ENCODE peak calls at places on chromosomes 4 and X, in eight cellular contexts. One of them, this sample, is unnamed.

GRCh38 chrX:34371740-34372139 is 239.6 kb upstream of the FAM47A start:
- DNase-seq in kidney epithelial cell: no peak
- DNase-seq in breast epithelium: no peak
- DNase-seq in heart right ventricle: no peak
- DNase-seq in testis: no peak
- DNase-seq in choroid plexus epithelial cell: no peak
- DNase-seq in tibial nerve: no peak
- DNase-seq in tibial artery: no peak
- DNase-seq in this sample: no peak

GRCh38 chr4:4778491-4779003 is 80.9 kb upstream of the MSX1 start:
- DNase-seq in testis: no peak
- DNase-seq in breast epithelium: no peak
- DNase-seq in kidney epithelial cell: no peak
- DNase-seq in tibial artery: no peak
- DNase-seq in choroid plexus epithelial cell: no peak
- DNase-seq in tibial nerve: no peak
- DNase-seq in heart right ventricle: no peak
- DNase-seq in this sample: no peak

GRCh38 chr4:75249739-75250138 is 264.5 kb downstream of the RCHY1 start:
- DNase-seq in tibial nerve: no peak
- DNase-seq in breast epithelium: no peak
- DNase-seq in tibial artery: no peak
- DNase-seq in heart right ventricle: no peak
- DNase-seq in testis: no peak
- DNase-seq in kidney epithelial cell: no peak
- DNase-seq in choroid plexus epithelial cell: no peak
- DNase-seq in this sample: no peak

GRCh38 chrX:17278961-17279360 is 96.0 kb upstream of the NHS start:
- DNase-seq in choroid plexus epithelial cell: no peak
- DNase-seq in heart right ventricle: no peak
- DNase-seq in tibial nerve: no peak
- DNase-seq in kidney epithelial cell: no peak
- DNase-seq in tibial artery: no peak
- DNase-seq in testis: no peak
- DNase-seq in breast epithelium: no peak
- DNase-seq in this sample: no peak

GRCh38 chr4:156738756-156739155 is 232.8 kb downstream of the PDGFC start:
- DNase-seq in tibial artery: no peak
- DNase-seq in heart right ventricle: no peak
- DNase-seq in tibial nerve: no peak
- DNase-seq in breast epithelium: no peak
- DNase-seq in kidney epithelial cell: no peak
- DNase-seq in testis: no peak
- DNase-seq in choroid plexus epithelial cell: no peak
- DNase-seq in this sample: no peak

GRCh38 chr4:140568507-140569306 is at the start of gene UCP1:
- DNase-seq in tibial artery: peak
- DNase-seq in tibial nerve: no peak
- DNase-seq in testis: peak
- DNase-seq in choroid plexus epithelial cell: peak
- DNase-seq in kidney epithelial cell: no peak
- DNase-seq in breast epithelium: no peak
- DNase-seq in heart right ventricle: peak
- DNase-seq in this sample: no peak

GRCh38 chrX:2330910-2331309 is 169.9 kb downstream of the DHRSX start:
- DNase-seq in tibial nerve: no peak
- DNase-seq in heart right ventricle: no peak
- DNase-seq in kidney epithelial cell: no peak
- DNase-seq in tibial artery: no peak
- DNase-seq in testis: no peak
- DNase-seq in choroid plexus epithelial cell: no peak
- DNase-seq in breast epithelium: no peak
- DNase-seq in this sample: no peak

GRCh38 chr4:93670434-93670833 is 158.1 kb upstream of the ATOH1 start:
- DNase-seq in heart right ventricle: no peak
- DNase-seq in kidney epithelial cell: no peak
- DNase-seq in choroid plexus epithelial cell: no peak
- DNase-seq in tibial nerve: no peak
- DNase-seq in tibial artery: no peak
- DNase-seq in breast epithelium: no peak
- DNase-seq in testis: no peak
- DNase-seq in this sample: no peak

GRCh38 chr4:43339435-43339834 is 446.9 kb downstream of the GRXCR1 start:
- DNase-seq in kidney epithelial cell: peak
- DNase-seq in tibial artery: no peak
- DNase-seq in testis: no peak
- DNase-seq in breast epithelium: no peak
- DNase-seq in heart right ventricle: no peak
- DNase-seq in tibial nerve: no peak
- DNase-seq in choroid plexus epithelial cell: peak
- DNase-seq in this sample: no peak

GRCh38 chr4:169398294-169398693 is 127.5 kb upstream of the SH3RF1 start:
- DNase-seq in heart right ventricle: no peak
- DNase-seq in kidney epithelial cell: peak
- DNase-seq in tibial artery: no peak
- DNase-seq in choroid plexus epithelial cell: peak
- DNase-seq in testis: no peak
- DNase-seq in breast epithelium: no peak
- DNase-seq in tibial nerve: no peak
- DNase-seq in this sample: peak

GRCh38 chrX:56765816-56766553 is 36.9 kb downstream of the NBDY start:
- DNase-seq in heart right ventricle: no peak
- DNase-seq in breast epithelium: no peak
- DNase-seq in tibial nerve: no peak
- DNase-seq in choroid plexus epithelial cell: no peak
- DNase-seq in testis: no peak
- DNase-seq in kidney epithelial cell: no peak
- DNase-seq in tibial artery: no peak
- DNase-seq in this sample: no peak

GRCh38 chrX:17860811-17861495 is at the start of gene RAI2:
- DNase-seq in kidney epithelial cell: no peak
- DNase-seq in tibial artery: no peak
- DNase-seq in choroid plexus epithelial cell: no peak
- DNase-seq in testis: peak
- DNase-seq in breast epithelium: no peak
- DNase-seq in heart right ventricle: peak
- DNase-seq in tibial nerve: no peak
- DNase-seq in this sample: no peak

GRCh38 chr4:20616313-20616712 is 83.9 kb upstream of the PACRGL start:
- DNase-seq in tibial nerve: no peak
- DNase-seq in testis: no peak
- DNase-seq in tibial artery: no peak
- DNase-seq in breast epithelium: no peak
- DNase-seq in choroid plexus epithelial cell: no peak
- DNase-seq in heart right ventricle: no peak
- DNase-seq in kidney epithelial cell: no peak
- DNase-seq in this sample: no peak

GRCh38 chr4:8353912-8354453 is 84.4 kb downstream of the HTRA3 start:
- DNase-seq in tibial artery: peak
- DNase-seq in breast epithelium: no peak
- DNase-seq in testis: no peak
- DNase-seq in kidney epithelial cell: no peak
- DNase-seq in tibial nerve: no peak
- DNase-seq in heart right ventricle: no peak
- DNase-seq in choroid plexus epithelial cell: peak
- DNase-seq in this sample: no peak

GRCh38 chr4:74805601-74806000 is 11.3 kb upstream of the BTC start:
- DNase-seq in kidney epithelial cell: no peak
- DNase-seq in tibial artery: no peak
- DNase-seq in tibial nerve: no peak
- DNase-seq in testis: no peak
- DNase-seq in breast epithelium: no peak
- DNase-seq in heart right ventricle: no peak
- DNase-seq in choroid plexus epithelial cell: peak
- DNase-seq in this sample: no peak

GRCh38 chrX:134622813-134623185 is 35.5 kb downstream of the PLAC1 start:
- DNase-seq in heart right ventricle: no peak
- DNase-seq in tibial artery: no peak
- DNase-seq in kidney epithelial cell: no peak
- DNase-seq in tibial nerve: no peak
- DNase-seq in choroid plexus epithelial cell: peak
- DNase-seq in testis: no peak
- DNase-seq in breast epithelium: no peak
- DNase-seq in this sample: no peak

GRCh38 chr4:25847329-25847728 is 15.5 kb downstream of the SEL1L3 start:
- DNase-seq in testis: no peak
- DNase-seq in kidney epithelial cell: no peak
- DNase-seq in choroid plexus epithelial cell: peak
- DNase-seq in tibial nerve: no peak
- DNase-seq in breast epithelium: no peak
- DNase-seq in tibial artery: no peak
- DNase-seq in heart right ventricle: no peak
- DNase-seq in this sample: no peak

GRCh38 chr4:95141376-95141775 is 383.6 kb downstream of the BMPR1B start:
- DNase-seq in choroid plexus epithelial cell: no peak
- DNase-seq in heart right ventricle: no peak
- DNase-seq in kidney epithelial cell: no peak
- DNase-seq in breast epithelium: no peak
- DNase-seq in testis: no peak
- DNase-seq in tibial nerve: no peak
- DNase-seq in tibial artery: no peak
- DNase-seq in this sample: peak

GRCh38 chr4:28490669-28491068 is 1630.0 kb downstream of the STIM2 start:
- DNase-seq in breast epithelium: no peak
- DNase-seq in kidney epithelial cell: peak
- DNase-seq in heart right ventricle: no peak
- DNase-seq in choroid plexus epithelial cell: peak
- DNase-seq in testis: no peak
- DNase-seq in tibial artery: no peak
- DNase-seq in tibial nerve: no peak
- DNase-seq in this sample: no peak

DNA sequence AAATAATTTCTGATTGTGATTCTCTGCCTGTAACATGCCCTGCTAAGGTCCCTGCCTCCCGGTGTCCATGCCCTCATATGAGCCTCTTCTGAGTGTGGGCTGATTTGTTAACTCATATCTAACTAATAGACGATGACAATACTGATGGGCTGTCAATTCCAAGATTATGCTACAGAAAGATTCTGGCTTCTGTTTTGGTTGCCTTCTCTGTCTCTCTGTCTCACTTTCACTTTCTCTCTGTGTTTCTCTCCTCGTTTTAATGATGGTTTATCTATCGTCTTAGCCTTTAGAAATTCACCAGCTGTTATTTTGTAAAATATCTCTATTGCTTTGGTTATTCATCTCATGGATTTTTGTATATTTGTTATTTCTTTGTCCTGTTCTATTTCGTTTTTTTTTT is 312.5 kb upstream of the ANXA10 start:
- DNase-seq in tibial artery: no peak
- DNase-seq in kidney epithelial cell: no peak
- DNase-seq in testis: no peak
- DNase-seq in breast epithelium: no peak
- DNase-seq in heart right ventricle: no peak
- DNase-seq in choroid plexus epithelial cell: peak
- DNase-seq in tibial nerve: no peak
- DNase-seq in this sample: no peak
- H3K4me3 ChIP-seq in tibial artery: no peak
- H3K4me3 ChIP-seq in kidney epithelial cell: no peak
- H3K4me3 ChIP-seq in testis: no peak
- H3K4me3 ChIP-seq in breast epithelium: no peak
- H3K4me3 ChIP-seq in heart right ventricle: no peak
- H3K4me3 ChIP-seq in choroid plexus epithelial cell: peak
- H3K4me3 ChIP-seq in tibial nerve: no peak
- H3K4me3 ChIP-seq in this sample: no peak

GRCh38 chrX:45768666-45769065 is 568.0 kb upstream of the DIPK2B start:
- DNase-seq in tibial artery: no peak
- DNase-seq in choroid plexus epithelial cell: no peak
- DNase-seq in breast epithelium: no peak
- DNase-seq in heart right ventricle: no peak
- DNase-seq in testis: no peak
- DNase-seq in kidney epithelial cell: no peak
- DNase-seq in tibial nerve: no peak
- DNase-seq in this sample: no peak
- H3K4me3 ChIP-seq in tibial artery: peak
- H3K4me3 ChIP-seq in choroid plexus epithelial cell: peak
- H3K4me3 ChIP-seq in breast epithelium: peak
- H3K4me3 ChIP-seq in heart right ventricle: peak
- H3K4me3 ChIP-seq in testis: no peak
- H3K4me3 ChIP-seq in kidney epithelial cell: peak
- H3K4me3 ChIP-seq in tibial nerve: peak
- H3K4me3 ChIP-seq in this sample: peak

GRCh38 chr4:48340905-48341775 is at the start of gene SLAIN2:
- DNase-seq in breast epithelium: peak
- DNase-seq in choroid plexus epithelial cell: peak
- DNase-seq in heart right ventricle: peak
- DNase-seq in tibial artery: peak
- DNase-seq in kidney epithelial cell: peak
- DNase-seq in tibial nerve: peak
- DNase-seq in testis: peak
- DNase-seq in this sample: peak

GRCh38 chr4:48340276-48340904 is 939 bp upstream of the SLAIN2 start:
- DNase-seq in tibial artery: no peak
- DNase-seq in heart right ventricle: no peak
- DNase-seq in breast epithelium: no peak
- DNase-seq in testis: no peak
- DNase-seq in tibial nerve: no peak
- DNase-seq in choroid plexus epithelial cell: peak
- DNase-seq in kidney epithelial cell: no peak
- DNase-seq in this sample: peak

GRCh38 chr4:48337726-48338125 is 3.6 kb upstream of the SLAIN2 start:
- DNase-seq in choroid plexus epithelial cell: no peak
- DNase-seq in tibial artery: no peak
- DNase-seq in heart right ventricle: no peak
- DNase-seq in breast epithelium: no peak
- DNase-seq in testis: no peak
- DNase-seq in tibial nerve: no peak
- DNase-seq in kidney epithelial cell: no peak
- DNase-seq in this sample: no peak

GRCh38 chr4:48341776-48342558 is 638 bp downstream of the SLAIN2 start:
- DNase-seq in testis: peak
- DNase-seq in tibial nerve: peak
- DNase-seq in tibial artery: peak
- DNase-seq in choroid plexus epithelial cell: peak
- DNase-seq in breast epithelium: peak
- DNase-seq in kidney epithelial cell: no peak
- DNase-seq in heart right ventricle: peak
- DNase-seq in this sample: no peak

DNA sequence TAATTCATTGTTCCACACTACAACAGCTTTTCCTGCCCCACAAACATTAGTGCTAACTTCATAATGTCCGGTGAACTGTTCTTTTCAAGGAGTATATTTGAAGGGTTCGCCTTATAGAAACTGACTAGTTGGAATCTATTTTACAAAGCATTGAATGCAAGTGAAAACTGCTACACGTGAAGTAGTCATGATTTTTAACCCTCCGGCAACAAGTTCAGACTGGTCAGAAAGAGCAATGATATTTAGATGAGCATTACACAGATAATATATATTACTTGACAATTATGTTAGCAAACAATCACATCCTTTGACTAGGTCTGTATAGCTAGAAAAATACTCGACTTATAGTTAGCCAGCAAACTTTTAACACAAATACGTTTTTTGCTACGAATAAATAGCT is 1.7 kb upstream of the SLAIN2 start:
- DNase-seq in choroid plexus epithelial cell: no peak
- DNase-seq in tibial artery: no peak
- DNase-seq in heart right ventricle: no peak
- DNase-seq in breast epithelium: no peak
- DNase-seq in tibial nerve: no peak
- DNase-seq in testis: no peak
- DNase-seq in kidney epithelial cell: no peak
- DNase-seq in this sample: no peak
- H3K4me3 ChIP-seq in choroid plexus epithelial cell: no peak
- H3K4me3 ChIP-seq in tibial artery: no peak
- H3K4me3 ChIP-seq in heart right ventricle: no peak
- H3K4me3 ChIP-seq in breast epithelium: no peak
- H3K4me3 ChIP-seq in tibial nerve: no peak
- H3K4me3 ChIP-seq in testis: no peak
- H3K4me3 ChIP-seq in kidney epithelial cell: no peak
- H3K4me3 ChIP-seq in this sample: no peak

GRCh38 chrX:74422576-74423288 is 1.4 kb downstream of the SLC16A2 start:
- DNase-seq in kidney epithelial cell: no peak
- DNase-seq in heart right ventricle: peak
- DNase-seq in tibial nerve: peak
- DNase-seq in tibial artery: peak
- DNase-seq in testis: peak
- DNase-seq in choroid plexus epithelial cell: peak
- DNase-seq in breast epithelium: no peak
- DNase-seq in this sample: peak
- H3K4me3 ChIP-seq in kidney epithelial cell: peak
- H3K4me3 ChIP-seq in heart right ventricle: peak
- H3K4me3 ChIP-seq in tibial nerve: peak
- H3K4me3 ChIP-seq in tibial artery: peak
- H3K4me3 ChIP-seq in testis: peak
- H3K4me3 ChIP-seq in choroid plexus epithelial cell: peak
- H3K4me3 ChIP-seq in breast epithelium: peak
- H3K4me3 ChIP-seq in this sample: peak